ENCODE peak calls at places on chromosomes 12 and 14, in five cellular contexts. H is NCI-H345; A is renal cortical epithelial cell; N is cardiac muscle cell; L is effector memory CD8-positive, alpha-beta T cell. J is an unnamed sample.

GRCh38 chr14:101625336-101626097 is 64.2 kb downstream of the DIO3 start:
- DNase-seq in H (no peak), A (peak), N (no peak), L (no peak), J (no peak)

GRCh38 chr12:51393676-51394545 is 2.7 kb upstream of the GALNT6 start:
- DNase-seq in H (no peak), A (peak), N (no peak), L (peak), J (no peak)

GRCh38 chr12:94208433-94208921 is 60.1 kb downstream of the PLXNC1 start:
- DNase-seq in H (no peak), A (no peak), N (no peak), L (peak), J (no peak)

GRCh38 chr12:111673503-111673902 is 12.3 kb downstream of the BRAP start:
- DNase-seq in H (no peak), A (peak), N (peak), L (no peak), J (no peak)

GRCh38 chr12:121579190-121579791 is 1.5 kb downstream of the KDM2B start:
- DNase-seq in H (peak), A (no peak), N (peak), L (peak), J (no peak)

GRCh38 chr12:122352394-122352793 is 70.1 kb downstream of the CLIP1 start:
- DNase-seq in H (no peak), A (no peak), N (no peak), L (no peak), J (no peak)

GRCh38 chr12:128644664-128645296 is 179.0 kb downstream of the SLC15A4 start:
- DNase-seq in H (peak), A (no peak), N (peak), L (peak), J (no peak)

GRCh38 chr14:100533647-100534485 is 53.4 kb downstream of the BEGAIN start:
- DNase-seq in H (no peak), A (no peak), N (no peak), L (peak), J (no peak)

GRCh38 chr12:18482601-18483120 is 221.3 kb downstream of the PIK3C2G start:
- DNase-seq in H (no peak), A (no peak), N (no peak), L (no peak), J (no peak)

GRCh38 chr12:89103831-89104230 is 248.5 kb downstream of the DUSP6 start:
- DNase-seq in H (no peak), A (no peak), N (no peak), L (no peak), J (no peak)

GRCh38 chr12:3493225-3494049 is 2.4 kb downstream of the PRMT8 start:
- DNase-seq in H (peak), A (no peak), N (peak), L (no peak), J (no peak)

GRCh38 chr12:121626853-121627623 is 708 bp downstream of the ORAI1 start:
- DNase-seq in H (peak), A (peak), N (peak), L (peak), J (peak)

GRCh38 chr12:3275171-3276041 is 198.2 kb downstream of the TSPAN9 start:
- DNase-seq in H (peak), A (peak), N (peak), L (peak), J (peak)

GRCh38 chr14:23379331-23380196 is 2.7 kb downstream of the CMTM5 start:
- DNase-seq in H (peak), A (peak), N (peak), L (peak), J (peak)

GRCh38 chr14:34344318-34344717 is 117.7 kb downstream of the SPTSSA start:
- DNase-seq in H (no peak), A (no peak), N (no peak), L (no peak), J (no peak)

GRCh38 chr12:50182461-50182860 is 15.3 kb upstream of the CERS5 start:
- DNase-seq in H (no peak), A (no peak), N (no peak), L (no peak), J (no peak)

GRCh38 chr12:6323340-6323994 is 13.0 kb downstream of the PLEKHG6 start:
- DNase-seq in H (peak), A (peak), N (peak), L (peak), J (no peak)

GRCh38 chr14:94051115-94051514 is 25.0 kb downstream of the OTUB2 start:
- DNase-seq in H (no peak), A (peak), N (peak), L (no peak), J (no peak)

GRCh38 chr12:34354239-34355200 is 332.2 kb downstream of the ALG10 start:
- DNase-seq in H (no peak), A (no peak), N (no peak), L (no peak), J (no peak)

GRCh38 chr14:51092965-51093364 is 1.9 kb downstream of the TRIM9 start:
- DNase-seq in H (no peak), A (no peak), N (no peak), L (no peak), J (no peak)

GRCh38 chr14:100339757-100340453 is 16.8 kb downstream of the SLC25A47 start:
- DNase-seq in H (no peak), A (no peak), N (no peak), L (no peak), J (no peak)

GRCh38 chr12:85394809-85395208 is 114.8 kb downstream of the ALX1 start:
- DNase-seq in H (no peak), A (no peak), N (no peak), L (no peak), J (no peak)

GRCh38 chr12:131604146-131604844 is 106.6 kb upstream of the SFSWAP start:
- DNase-seq in H (no peak), A (no peak), N (no peak), L (peak), J (no peak)

GRCh38 chr12:120468271-120468845 is 1.2 kb downstream of the SRSF9 start:
- DNase-seq in H (no peak), A (peak), N (peak), L (no peak), J (no peak)

GRCh38 chr14:103711516-103712431 is 3.5 kb downstream of the XRCC3 start:
- DNase-seq in H (peak), A (no peak), N (no peak), L (no peak), J (no peak)